ENCODE peak calls at places on chromosomes 2 and 18, in six cellular contexts. S is activated T-cell treated with anti-CD3 and anti-CD28 coated beads for 1 hour; O is mesendoderm; L is NCI-H446 treated with DMSO at 0.1 percent for 48 hours; A is activated CD4-positive, alpha-beta T cell treated with anti-CD3 and anti-CD28 coated beads, Interleukin-2, amount 50 U/mL, for 4 hours; K is ecto neural progenitor cell. W is an unnamed sample.

GRCh38 chr18:11518788-11519685 is 90.4 kb upstream of the SLC35G4 start:
- DNase-seq in A (no peak), K (peak), S (no peak), L (no peak), O (peak), W (peak)

GRCh38 chr2:134137182-134137595 is 116.7 kb upstream of the MGAT5 start:
- DNase-seq in A (no peak), S (no peak), L (no peak), O (no peak), K (no peak), W (peak)

GRCh38 chr2:12416600-12416999 is 300.1 kb upstream of the TRIB2 start:
- DNase-seq in L (no peak), A (peak), K (peak), O (peak), S (peak), W (peak)

GRCh38 chr2:74304332-74305148 is 38.7 kb downstream of the SLC4A5 start:
- DNase-seq in K (no peak), L (no peak), O (no peak), S (no peak), A (no peak), W (no peak)

GRCh38 chr2:33496150-33496549 is 19.7 kb downstream of the RASGRP3 start:
- DNase-seq in K (no peak), O (no peak), L (no peak), S (no peak), A (no peak), W (no peak)

GRCh38 chr2:62586981-62587380 is 81.0 kb upstream of the TMEM17 start:
- DNase-seq in A (no peak), L (no peak), S (no peak), O (no peak), K (no peak), W (peak)

GRCh38 chr2:108243566-108243965 is 3.8 kb downstream of the SULT1C3 start:
- DNase-seq in K (no peak), L (no peak), A (no peak), S (no peak), O (no peak), W (peak)

GRCh38 chr18:43671431-43671830 is 394.1 kb upstream of the SYT4 start:
- DNase-seq in L (no peak), O (no peak), S (no peak), K (no peak), A (no peak), W (peak)

GRCh38 chr2:105431367-105432088 is 32.7 kb upstream of the FHL2 start:
- DNase-seq in A (no peak), O (no peak), K (no peak), L (peak), S (no peak), W (no peak)

GRCh38 chr2:61758991-61759390 is 94.9 kb downstream of the FAM161A start:
- DNase-seq in O (no peak), A (no peak), L (no peak), K (no peak), S (no peak), W (no peak)

GRCh38 chr18:57951110-57951796 is 92.8 kb upstream of the NEDD4L start:
- DNase-seq in A (no peak), L (no peak), K (no peak), O (no peak), S (no peak), W (no peak)

GRCh38 chr18:9631814-9632496 is 17.6 kb upstream of the PPP4R1 start:
- DNase-seq in S (no peak), L (no peak), K (no peak), A (no peak), O (peak), W (peak)

GRCh38 chr2:239710953-239711861 is 310.4 kb upstream of the HDAC4 start:
- DNase-seq in S (no peak), K (peak), L (no peak), A (no peak), O (peak), W (no peak)

GRCh38 chr18:30177056-30177455 is 865.5 kb downstream of the DSC3 start:
- DNase-seq in K (no peak), O (peak), S (no peak), L (no peak), A (no peak), W (peak)

GRCh38 chr2:69917854-69918253 is 2.9 kb downstream of the MXD1 start:
- DNase-seq in K (no peak), L (no peak), O (no peak), S (no peak), A (no peak), W (peak)

GRCh38 chr2:70657246-70657645 is 103.6 kb upstream of the TGFA start:
- DNase-seq in K (peak), S (no peak), O (no peak), L (no peak), A (no peak), W (no peak)

GRCh38 chr2:150320623-150321022 is 166.8 kb downstream of the RND3 start:
- DNase-seq in O (no peak), A (no peak), K (no peak), S (no peak), L (no peak), W (no peak)

GRCh38 chr2:554444-554843 is 122.8 kb downstream of the TMEM18 start:
- DNase-seq in L (no peak), O (no peak), S (no peak), A (no peak), K (no peak), W (no peak)

GRCh38 chr2:236679906-236680305 is 110.3 kb downstream of the ACKR3 start:
- DNase-seq in A (no peak), K (no peak), O (no peak), S (no peak), L (no peak), W (peak)

GRCh38 chr18:12460874-12461273 is 53.1 kb downstream of the PRELID3A start:
- DNase-seq in O (no peak), S (no peak), L (no peak), K (no peak), A (no peak), W (no peak)

GRCh38 chr2:235951980-235952379 is 216.2 kb downstream of the GBX2 start:
- DNase-seq in O (peak), L (no peak), A (no peak), K (no peak), S (no peak), W (peak)

GRCh38 chr18:8140841-8141501 is 468.3 kb upstream of the RAB12 start:
- DNase-seq in K (no peak), S (no peak), O (peak), L (no peak), A (no peak), W (peak)

GRCh38 chr2:127049927-127050802 is 56.8 kb downstream of the BIN1 start:
- DNase-seq in A (peak), L (no peak), K (peak), O (peak), S (peak), W (peak)

GRCh38 chr2:11842324-11842723 is 95.9 kb downstream of the LPIN1 start:
- DNase-seq in A (no peak), K (no peak), L (peak), O (no peak), S (no peak), W (no peak)

GRCh38 chr2:189147361-189147760 is 32.2 kb downstream of the COL5A2 start:
- DNase-seq in A (no peak), O (no peak), K (no peak), L (no peak), S (no peak), W (no peak)

GRCh38 chr2:201466050-201466660 is 14.6 kb downstream of the STRADB start:
- DNase-seq in K (no peak), L (peak), S (no peak), A (no peak), O (no peak), W (peak)

GRCh38 chr2:234840336-234840735 is 111.5 kb upstream of the SH3BP4 start:
- DNase-seq in K (no peak), O (peak), A (no peak), S (no peak), L (peak), W (peak)

GRCh38 chr2:219912530-219912929 is 285.1 kb downstream of the SLC4A3 start:
- DNase-seq in L (no peak), O (peak), S (no peak), K (no peak), A (no peak), W (no peak)

GRCh38 chr2:112582314-112582746 is 2.1 kb upstream of the CHCHD5 start:
- DNase-seq in K (no peak), S (peak), O (peak), A (peak), L (peak), W (peak)

GRCh38 chr2:197306024-197306690 is 4.4 kb downstream of the ANKRD44 start:
- DNase-seq in A (no peak), L (no peak), K (no peak), S (no peak), O (no peak), W (no peak)

GRCh38 chr2:23698733-23699391 is 228.1 kb downstream of the ATAD2B start:
- DNase-seq in S (no peak), K (peak), O (peak), L (peak), A (no peak), W (no peak)

GRCh38 chr2:16546128-16546754 is 119.4 kb downstream of the CYRIA start:
- DNase-seq in O (peak), L (no peak), A (no peak), S (no peak), K (no peak), W (peak)

GRCh38 chr2:47008381-47009280 is 93.0 kb upstream of the MCFD2 start:
- DNase-seq in O (peak), A (no peak), S (no peak), L (peak), K (peak), W (no peak)

W was measured in PC-3.